ENCODE peak calls at places on chromosomes 6 and 20, in four cellular contexts. N is ELR, J is ELF-1, U is cardiac fibroblast. B is an unnamed sample.

GRCh38 chr6:90197854-90198496 is 98.7 kb downstream of the BACH2 start:
- DNase-seq in U (peak; percentile 71), N (peak; percentile 46), J (no peak), B (peak; percentile 39)

GRCh38 chr6:85747654-85748053 is 105.0 kb upstream of the SYNCRIP start:
- DNase-seq in N (peak; percentile 49), J (no peak), U (peak; percentile 78), B (peak; percentile 22)

GRCh38 chr6:133083248-133083967 is 157.7 kb upstream of the EYA4 start:
- DNase-seq in J (no peak), N (no peak), U (no peak), B (no peak)

GRCh38 chr20:23340524-23340923 is 10.1 kb upstream of the NXT1 start:
- DNase-seq in N (peak; percentile 61), U (peak; percentile 84), J (peak; percentile 78), B (peak; percentile 82)

GRCh38 chr6:43395822-43396221 is 26.4 kb upstream of the ZNF318 start:
- DNase-seq in U (no peak), J (no peak), N (no peak), B (no peak)

GRCh38 chr20:58274384-58274783 is 35.1 kb upstream of the RAB22A start:
- DNase-seq in N (no peak), J (no peak), U (no peak), B (no peak)

GRCh38 chr6:124676033-124676432 is 286.2 kb upstream of the RNF217 start:
- DNase-seq in U (peak; percentile 87), N (peak; percentile 16), J (no peak), B (no peak)

GRCh38 chr6:25617997-25618396 is 34.0 kb upstream of the SCGN start:
- DNase-seq in N (no peak), J (no peak), U (no peak), B (no peak)

GRCh38 chr6:33633462-33634158 is 12.5 kb downstream of the ITPR3 start:
- DNase-seq in N (peak; percentile 76), U (peak; percentile 61), J (peak; percentile 72), B (peak; percentile 87)

GRCh38 chr6:6661684-6662083 is 73.2 kb downstream of the LY86 start:
- DNase-seq in J (no peak), U (peak; percentile 75), N (no peak), B (peak; percentile 69)

GRCh38 chr20:58192567-58192966 is 35.9 kb downstream of the ANKRD60 start:
- DNase-seq in J (peak; percentile 44), N (peak; percentile 16), U (no peak), B (no peak)